ENCODE peak calls at places on chromosomes 6 and 20, in six cellular contexts. N is GM18507; C is naive thymus-derived CD8-positive, alpha-beta T cell; H is AG20443; Q is fibroblast of pulmonary artery; R is progenitor cell of endocrine pancreas. T is an unnamed sample.

GRCh38 chr20:1033751-1034419 is 31.8 kb upstream of the RSPO4 start:
- DNase-seq in N (no peak), C (no peak), H (no peak), Q (no peak), R (no peak), T (no peak)

GRCh38 chr6:125097186-125097585 is 56.4 kb upstream of the TPD52L1 start:
- DNase-seq in N (no peak), C (no peak), H (no peak), Q (no peak), R (no peak), T (no peak)

GRCh38 chr20:2798814-2799213 is 1.6 kb downstream of the CPXM1 start:
- DNase-seq in N (no peak), C (no peak), H (peak), Q (no peak), R (no peak), T (no peak)

GRCh38 chr6:130140084-130140483 is 82.7 kb downstream of the SAMD3 start:
- DNase-seq in N (no peak), C (no peak), H (no peak), Q (peak), R (no peak), T (no peak)

GRCh38 chr20:38126146-38126912 is 38.7 kb downstream of the TGM2 start:
- DNase-seq in N (no peak), C (peak), H (no peak), Q (peak), R (no peak), T (peak)

GRCh38 chr6:109347779-109348178 is 34.5 kb downstream of the CD164 start:
- DNase-seq in N (no peak), C (no peak), H (no peak), Q (no peak), R (no peak), T (no peak)

GRCh38 chr6:156846845-156847599 is 69.8 kb downstream of the ARID1B start:
- DNase-seq in N (no peak), C (no peak), H (no peak), Q (no peak), R (no peak), T (no peak)

GRCh38 chr6:63936399-63936798 is 300.8 kb downstream of the PHF3 start:
- DNase-seq in N (no peak), C (no peak), H (no peak), Q (no peak), R (no peak), T (no peak)

GRCh38 chr6:39440039-39440426 is 117.5 kb upstream of the KCNK16 start:
- DNase-seq in N (no peak), C (no peak), H (peak), Q (peak), R (no peak), T (peak)

GRCh38 chr6:130207979-130208649 is 14.6 kb downstream of the SAMD3 start:
- DNase-seq in N (no peak), C (no peak), H (no peak), Q (no peak), R (no peak), T (no peak)

GRCh38 chr6:22896716-22897115 is 327.4 kb downstream of the HDGFL1 start:
- DNase-seq in N (no peak), C (no peak), H (no peak), Q (no peak), R (no peak), T (no peak)

GRCh38 chr6:139369568-139370046 is 4.8 kb downstream of the CITED2 start:
- DNase-seq in N (no peak), C (no peak), H (peak), Q (peak), R (no peak), T (peak)

GRCh38 chr6:130843575-130844320 is 16.5 kb downstream of the SMLR1 start:
- DNase-seq in N (peak), C (no peak), H (peak), Q (peak), R (no peak), T (peak)

GRCh38 chr20:63917811-63918210 is 22.9 kb downstream of the DNAJC5 start:
- DNase-seq in N (no peak), C (no peak), H (no peak), Q (no peak), R (no peak), T (no peak)

GRCh38 chr6:84876723-84877514 is 112.5 kb upstream of the TBX18 start:
- DNase-seq in N (no peak), C (no peak), H (no peak), Q (no peak), R (no peak), T (no peak)

GRCh38 chr6:36671687-36672375 is 6.7 kb upstream of the CDKN1A start:
- DNase-seq in N (no peak), C (no peak), H (no peak), Q (no peak), R (no peak), T (no peak)

GRCh38 chr6:8085053-8085511 is 17.3 kb downstream of the EEF1E1 start:
- DNase-seq in N (no peak), C (no peak), H (peak), Q (peak), R (no peak), T (peak)

GRCh38 chr6:114042267-114043075 is 71.5 kb upstream of the HDAC2 start:
- DNase-seq in N (no peak), C (no peak), H (peak), Q (peak), R (no peak), T (peak)

GRCh38 chr20:62227977-62228958 is 8.2 kb upstream of the HRH3 start:
- DNase-seq in N (no peak), C (no peak), H (no peak), Q (no peak), R (no peak), T (no peak)

GRCh38 chr6:26195924-26196845 is 109.0 kb downstream of the HFE start:
- DNase-seq in N (no peak), C (peak), H (no peak), Q (peak), R (no peak), T (no peak)

GRCh38 chr20:18639501-18639979 is 51.7 kb downstream of the DTD1 start:
- DNase-seq in N (no peak), C (no peak), H (no peak), Q (no peak), R (no peak), T (peak)

GRCh38 chr6:32840604-32841246 is 2.2 kb upstream of the TAP2 start:
- DNase-seq in N (no peak), C (no peak), H (no peak), Q (no peak), R (no peak), T (no peak)

GRCh38 chr6:108524528-108525218 is 36.0 kb upstream of the FOXO3 start:
- DNase-seq in N (no peak), C (no peak), H (no peak), Q (peak), R (no peak), T (no peak)

GRCh38 chr6:40894962-40895799 is 143.8 kb downstream of the UNC5CL start:
- DNase-seq in N (no peak), C (no peak), H (peak), Q (peak), R (peak), T (peak)

GRCh38 chr20:33537608-33538007 is 47.7 kb downstream of the CBFA2T2 start:
- DNase-seq in N (no peak), C (no peak), H (no peak), Q (no peak), R (no peak), T (no peak)

GRCh38 chr6:163346529-163346961 is 68.0 kb upstream of the QKI start:
- DNase-seq in N (no peak), C (no peak), H (no peak), Q (no peak), R (no peak), T (no peak)

GRCh38 chr6:128443553-128443952 is 76.8 kb downstream of the PTPRK start:
- DNase-seq in N (no peak), C (no peak), H (no peak), Q (peak), R (no peak), T (no peak)

GRCh38 chr6:44029489-44030185 is 97.6 kb downstream of the MRPL14 start:
- DNase-seq in N (no peak), C (no peak), H (peak), Q (no peak), R (no peak), T (no peak)

GRCh38 chr6:166104107-166104506 is 63.5 kb downstream of the TBXT start:
- DNase-seq in N (no peak), C (no peak), H (peak), Q (peak), R (no peak), T (no peak)

T was measured in lung microvascular endothelial cell.